ENCODE peak calls at places on chromosomes 3 and 15, in nine cellular contexts. One of them, this sample, is unnamed.
A peak's percentile ranks its signal among the peaks of the same experiment; 100 is the strongest.

GRCh38 chr3:170301404-170301803 is 56.1 kb upstream of the SKIL start:
- DNase-seq in lower lobe of right lung: no peak
- DNase-seq in DND-41: no peak
- DNase-seq in H9: no peak
- DNase-seq in mesenchymal stem cell: no peak
- DNase-seq in heart right ventricle: no peak
- DNase-seq in esophagus squamous epithelium: no peak
- DNase-seq in Panc1: no peak
- DNase-seq in vagina: no peak
- DNase-seq in this sample: no peak

GRCh38 chr15:64447536-64448315 is 12.7 kb upstream of the ZNF609 start:
- DNase-seq in H9: no peak
- DNase-seq in mesenchymal stem cell: no peak
- DNase-seq in Panc1: no peak
- DNase-seq in esophagus squamous epithelium: no peak
- DNase-seq in DND-41: no peak
- DNase-seq in heart right ventricle: no peak
- DNase-seq in lower lobe of right lung: no peak
- DNase-seq in vagina: no peak
- DNase-seq in this sample: no peak

GRCh38 chr3:160003520-160004128 is 15.0 kb downstream of the IL12A start:
- DNase-seq in Panc1: peak; percentile 50
- DNase-seq in heart right ventricle: peak; percentile 52
- DNase-seq in vagina: no peak
- DNase-seq in lower lobe of right lung: peak; percentile 70
- DNase-seq in H9: peak; percentile 82
- DNase-seq in DND-41: peak; percentile 36
- DNase-seq in mesenchymal stem cell: peak; percentile 53
- DNase-seq in esophagus squamous epithelium: no peak
- DNase-seq in this sample: no peak

GRCh38 chr3:80087769-80088168 is 320.0 kb upstream of the ROBO1 start:
- DNase-seq in Panc1: no peak
- DNase-seq in H9: no peak
- DNase-seq in vagina: no peak
- DNase-seq in esophagus squamous epithelium: no peak
- DNase-seq in mesenchymal stem cell: peak; percentile 20
- DNase-seq in lower lobe of right lung: no peak
- DNase-seq in heart right ventricle: no peak
- DNase-seq in DND-41: no peak
- DNase-seq in this sample: no peak

GRCh38 chr3:129943020-129943419 is 31.5 kb upstream of the TRH start:
- DNase-seq in esophagus squamous epithelium: no peak
- DNase-seq in heart right ventricle: no peak
- DNase-seq in lower lobe of right lung: no peak
- DNase-seq in H9: no peak
- DNase-seq in Panc1: no peak
- DNase-seq in vagina: no peak
- DNase-seq in DND-41: no peak
- DNase-seq in mesenchymal stem cell: no peak
- DNase-seq in this sample: no peak

GRCh38 chr3:107913671-107914070 is 177.2 kb downstream of the CD47 start:
- DNase-seq in H9: no peak
- DNase-seq in heart right ventricle: no peak
- DNase-seq in DND-41: no peak
- DNase-seq in esophagus squamous epithelium: no peak
- DNase-seq in mesenchymal stem cell: peak; percentile 12
- DNase-seq in vagina: no peak
- DNase-seq in Panc1: no peak
- DNase-seq in lower lobe of right lung: no peak
- DNase-seq in this sample: no peak

GRCh38 chr3:22585504-22585903 is 617.6 kb upstream of the UBE2E2 start:
- DNase-seq in Panc1: no peak
- DNase-seq in vagina: no peak
- DNase-seq in mesenchymal stem cell: peak; percentile 14
- DNase-seq in DND-41: no peak
- DNase-seq in heart right ventricle: no peak
- DNase-seq in esophagus squamous epithelium: no peak
- DNase-seq in lower lobe of right lung: no peak
- DNase-seq in H9: no peak
- DNase-seq in this sample: no peak

GRCh38 chr15:83458396-83458795 is 11.3 kb downstream of the SH3GL3 start:
- DNase-seq in heart right ventricle: no peak
- DNase-seq in mesenchymal stem cell: no peak
- DNase-seq in esophagus squamous epithelium: no peak
- DNase-seq in H9: no peak
- DNase-seq in vagina: no peak
- DNase-seq in lower lobe of right lung: no peak
- DNase-seq in Panc1: no peak
- DNase-seq in DND-41: no peak
- DNase-seq in this sample: no peak

GRCh38 chr3:142987080-142987700 is 14.2 kb upstream of the U2SURP start:
- DNase-seq in lower lobe of right lung: no peak
- DNase-seq in Panc1: no peak
- DNase-seq in mesenchymal stem cell: peak; percentile 51
- DNase-seq in DND-41: no peak
- DNase-seq in H9: no peak
- DNase-seq in vagina: no peak
- DNase-seq in heart right ventricle: no peak
- DNase-seq in esophagus squamous epithelium: no peak
- DNase-seq in this sample: no peak

GRCh38 chr3:193869221-193870201 is 266.4 kb upstream of the HES1 start:
- DNase-seq in heart right ventricle: peak; percentile 40
- DNase-seq in lower lobe of right lung: no peak
- DNase-seq in esophagus squamous epithelium: no peak
- DNase-seq in mesenchymal stem cell: peak; percentile 96
- DNase-seq in vagina: no peak
- DNase-seq in Panc1: no peak
- DNase-seq in H9: peak; percentile 88
- DNase-seq in DND-41: peak; percentile 19
- DNase-seq in this sample: no peak

GRCh38 chr3:64152100-64152499 is 73.2 kb downstream of the PRICKLE2 start:
- DNase-seq in esophagus squamous epithelium: no peak
- DNase-seq in vagina: no peak
- DNase-seq in heart right ventricle: no peak
- DNase-seq in mesenchymal stem cell: peak; percentile 75
- DNase-seq in lower lobe of right lung: no peak
- DNase-seq in H9: no peak
- DNase-seq in Panc1: no peak
- DNase-seq in DND-41: no peak
- DNase-seq in this sample: no peak

GRCh38 chr15:77069521-77070121 is 1.3 kb downstream of the TSPAN3 start:
- DNase-seq in DND-41: no peak
- DNase-seq in H9: no peak
- DNase-seq in lower lobe of right lung: peak; percentile 56
- DNase-seq in heart right ventricle: no peak
- DNase-seq in mesenchymal stem cell: peak; percentile 32
- DNase-seq in Panc1: no peak
- DNase-seq in vagina: no peak
- DNase-seq in esophagus squamous epithelium: no peak
- DNase-seq in this sample: no peak

GRCh38 chr3:187736418-187736871 is 8.8 kb downstream of the BCL6 start:
- DNase-seq in mesenchymal stem cell: peak; percentile 97
- DNase-seq in Panc1: no peak
- DNase-seq in H9: no peak
- DNase-seq in DND-41: no peak
- DNase-seq in esophagus squamous epithelium: no peak
- DNase-seq in vagina: no peak
- DNase-seq in heart right ventricle: peak; percentile 62
- DNase-seq in lower lobe of right lung: peak; percentile 45
- DNase-seq in this sample: no peak

GRCh38 chr15:97947465-97948262 is 12.8 kb upstream of the ARRDC4 start:
- DNase-seq in DND-41: no peak
- DNase-seq in lower lobe of right lung: no peak
- DNase-seq in esophagus squamous epithelium: no peak
- DNase-seq in Panc1: no peak
- DNase-seq in H9: no peak
- DNase-seq in mesenchymal stem cell: no peak
- DNase-seq in heart right ventricle: no peak
- DNase-seq in vagina: no peak
- DNase-seq in this sample: no peak

GRCh38 chr3:187767266-187768032 is 22.2 kb upstream of the BCL6 start:
- DNase-seq in mesenchymal stem cell: peak; percentile 64
- DNase-seq in lower lobe of right lung: no peak
- DNase-seq in DND-41: no peak
- DNase-seq in esophagus squamous epithelium: no peak
- DNase-seq in H9: no peak
- DNase-seq in Panc1: no peak
- DNase-seq in heart right ventricle: no peak
- DNase-seq in vagina: no peak
- DNase-seq in this sample: no peak

GRCh38 chr3:129313415-129313982 is 34.8 kb downstream of the HMCES start:
- DNase-seq in DND-41: peak; percentile 45
- DNase-seq in heart right ventricle: no peak
- DNase-seq in H9: no peak
- DNase-seq in Panc1: no peak
- DNase-seq in esophagus squamous epithelium: no peak
- DNase-seq in mesenchymal stem cell: no peak
- DNase-seq in lower lobe of right lung: no peak
- DNase-seq in vagina: no peak
- DNase-seq in this sample: no peak

GRCh38 chr15:92164327-92165000 is 229.2 kb upstream of the ST8SIA2 start:
- DNase-seq in Panc1: no peak
- DNase-seq in heart right ventricle: no peak
- DNase-seq in DND-41: no peak
- DNase-seq in H9: no peak
- DNase-seq in lower lobe of right lung: no peak
- DNase-seq in vagina: no peak
- DNase-seq in esophagus squamous epithelium: no peak
- DNase-seq in mesenchymal stem cell: peak; percentile 0
- DNase-seq in this sample: no peak

GRCh38 chr3:71332813-71333212 is 250.7 kb downstream of the FOXP1 start:
- DNase-seq in vagina: no peak
- DNase-seq in H9: no peak
- DNase-seq in mesenchymal stem cell: no peak
- DNase-seq in lower lobe of right lung: no peak
- DNase-seq in Panc1: no peak
- DNase-seq in DND-41: no peak
- DNase-seq in esophagus squamous epithelium: no peak
- DNase-seq in heart right ventricle: no peak
- DNase-seq in this sample: no peak

DNA sequence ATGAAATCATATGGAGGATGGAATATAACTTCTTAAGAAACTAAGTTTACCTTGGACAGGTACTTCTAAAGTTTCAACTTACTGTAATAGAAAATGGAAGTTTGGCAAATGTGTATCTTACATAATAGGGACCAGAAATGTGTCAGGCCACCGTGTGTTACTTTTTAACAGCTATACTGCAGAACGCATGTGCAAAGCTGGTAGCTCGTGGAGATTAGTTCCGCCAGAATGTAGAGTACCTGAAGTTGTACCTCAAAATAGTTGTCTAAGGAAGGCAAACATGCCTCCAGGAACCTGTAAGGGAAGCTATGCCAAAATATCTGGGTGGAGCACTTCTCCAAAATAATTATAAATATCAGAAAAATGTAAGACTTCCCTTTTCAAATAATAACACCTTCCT is 920.6 kb downstream of the ROBO1 start:
- DNase-seq in lower lobe of right lung: no peak
- DNase-seq in DND-41: no peak
- DNase-seq in heart right ventricle: no peak
- DNase-seq in esophagus squamous epithelium: no peak
- DNase-seq in H9: no peak
- DNase-seq in mesenchymal stem cell: no peak
- DNase-seq in vagina: no peak
- DNase-seq in Panc1: no peak
- DNase-seq in this sample: no peak
- H3K4me1 ChIP-seq in lower lobe of right lung: no peaks in the 10 kb centered on the region
- H3K4me1 ChIP-seq in DND-41: no peaks in the 10 kb centered on the region
- H3K4me1 ChIP-seq in heart right ventricle: peaks cover 11% of the 10 kb centered on the region
- H3K4me1 ChIP-seq in esophagus squamous epithelium: peaks cover 3% of the 10 kb centered on the region
- H3K4me1 ChIP-seq in H9: no peaks in the 10 kb centered on the region
- H3K4me1 ChIP-seq in mesenchymal stem cell: no peaks in the 10 kb centered on the region
- H3K4me1 ChIP-seq in vagina: peaks cover 16% of the 10 kb centered on the region
- H3K4me1 ChIP-seq in Panc1: peaks cover 18% of the 10 kb centered on the region
- H3K4me1 ChIP-seq in this sample: no peaks in the 10 kb centered on the region

GRCh38 chr15:41259546-41260189 is 28.6 kb downstream of the CHP1 start:
- DNase-seq in Panc1: no peak
- DNase-seq in DND-41: no peak
- DNase-seq in esophagus squamous epithelium: no peak
- DNase-seq in mesenchymal stem cell: no peak
- DNase-seq in vagina: no peak
- DNase-seq in heart right ventricle: no peak
- DNase-seq in H9: no peak
- DNase-seq in lower lobe of right lung: no peak
- DNase-seq in this sample: no peak
- H3K4me1 ChIP-seq in Panc1: peaks cover 4% of the 10 kb centered on the region
- H3K4me1 ChIP-seq in DND-41: no peaks in the 10 kb centered on the region
- H3K4me1 ChIP-seq in esophagus squamous epithelium: no peaks in the 10 kb centered on the region
- H3K4me1 ChIP-seq in mesenchymal stem cell: no peaks in the 10 kb centered on the region
- H3K4me1 ChIP-seq in vagina: no peaks in the 10 kb centered on the region
- H3K4me1 ChIP-seq in heart right ventricle: peaks cover 40% of the 10 kb centered on the region
- H3K4me1 ChIP-seq in H9: peaks cover 3% of the 10 kb centered on the region
- H3K4me1 ChIP-seq in lower lobe of right lung: peaks cover 45% of the 10 kb centered on the region
- H3K4me1 ChIP-seq in this sample: no peaks in the 10 kb centered on the region

GRCh38 chr3:138941259-138941885 is 5.6 kb downstream of the FOXL2 start:
- DNase-seq in DND-41: peak; percentile 21
- DNase-seq in lower lobe of right lung: no peak
- DNase-seq in Panc1: no peak
- DNase-seq in esophagus squamous epithelium: no peak
- DNase-seq in H9: peak; percentile 81
- DNase-seq in mesenchymal stem cell: peak; percentile 43
- DNase-seq in heart right ventricle: no peak
- DNase-seq in vagina: no peak
- DNase-seq in this sample: no peak
- H3K4me1 ChIP-seq in DND-41: no peaks in the 10 kb centered on the region
- H3K4me1 ChIP-seq in lower lobe of right lung: peaks cover 61% of the 10 kb centered on the region
- H3K4me1 ChIP-seq in Panc1: peaks cover 34% of the 10 kb centered on the region
- H3K4me1 ChIP-seq in esophagus squamous epithelium: peaks cover 43% of the 10 kb centered on the region
- H3K4me1 ChIP-seq in H9: peaks cover 2% of the 10 kb centered on the region
- H3K4me1 ChIP-seq in mesenchymal stem cell: peaks cover 43% of the 10 kb centered on the region
- H3K4me1 ChIP-seq in heart right ventricle: peaks cover 58% of the 10 kb centered on the region
- H3K4me1 ChIP-seq in vagina: peaks cover 41% of the 10 kb centered on the region
- H3K4me1 ChIP-seq in this sample: peaks cover 58% of the 10 kb centered on the region

GRCh38 chr3:54169524-54169923 is 47.2 kb downstream of the CACNA2D3 start:
- DNase-seq in lower lobe of right lung: no peak
- DNase-seq in esophagus squamous epithelium: no peak
- DNase-seq in DND-41: no peak
- DNase-seq in vagina: no peak
- DNase-seq in Panc1: no peak
- DNase-seq in H9: no peak
- DNase-seq in heart right ventricle: no peak
- DNase-seq in mesenchymal stem cell: no peak
- DNase-seq in this sample: no peak

GRCh38 chr3:54173371-54173770 is 51.0 kb downstream of the CACNA2D3 start:
- DNase-seq in lower lobe of right lung: no peak
- DNase-seq in H9: no peak
- DNase-seq in DND-41: no peak
- DNase-seq in vagina: no peak
- DNase-seq in esophagus squamous epithelium: no peak
- DNase-seq in heart right ventricle: no peak
- DNase-seq in Panc1: no peak
- DNase-seq in mesenchymal stem cell: no peak
- DNase-seq in this sample: no peak

GRCh38 chr3:54168451-54168850 is 46.1 kb downstream of the CACNA2D3 start:
- DNase-seq in vagina: no peak
- DNase-seq in lower lobe of right lung: no peak
- DNase-seq in Panc1: no peak
- DNase-seq in heart right ventricle: no peak
- DNase-seq in mesenchymal stem cell: no peak
- DNase-seq in DND-41: no peak
- DNase-seq in esophagus squamous epithelium: no peak
- DNase-seq in H9: peak; percentile 39
- DNase-seq in this sample: no peak

GRCh38 chr3:54171951-54172350 is 49.6 kb downstream of the CACNA2D3 start:
- DNase-seq in vagina: no peak
- DNase-seq in Panc1: no peak
- DNase-seq in lower lobe of right lung: no peak
- DNase-seq in mesenchymal stem cell: no peak
- DNase-seq in esophagus squamous epithelium: no peak
- DNase-seq in H9: no peak
- DNase-seq in heart right ventricle: no peak
- DNase-seq in DND-41: no peak
- DNase-seq in this sample: no peak

GRCh38 chr3:54171509-54171908 is 49.2 kb downstream of the CACNA2D3 start:
- DNase-seq in H9: no peak
- DNase-seq in vagina: no peak
- DNase-seq in DND-41: no peak
- DNase-seq in Panc1: no peak
- DNase-seq in mesenchymal stem cell: no peak
- DNase-seq in heart right ventricle: no peak
- DNase-seq in esophagus squamous epithelium: no peak
- DNase-seq in lower lobe of right lung: no peak
- DNase-seq in this sample: no peak
- H3K4me1 ChIP-seq in H9: peaks cover 4% of the 10 kb centered on the region
- H3K4me1 ChIP-seq in vagina: no peaks in the 10 kb centered on the region
- H3K4me1 ChIP-seq in DND-41: no peaks in the 10 kb centered on the region
- H3K4me1 ChIP-seq in Panc1: no peaks in the 10 kb centered on the region
- H3K4me1 ChIP-seq in mesenchymal stem cell: no peaks in the 10 kb centered on the region
- H3K4me1 ChIP-seq in heart right ventricle: no peaks in the 10 kb centered on the region
- H3K4me1 ChIP-seq in esophagus squamous epithelium: no peaks in the 10 kb centered on the region
- H3K4me1 ChIP-seq in lower lobe of right lung: no peaks in the 10 kb centered on the region
- H3K4me1 ChIP-seq in this sample: no peaks in the 10 kb centered on the region

This sample was measured in CD8-positive, alpha-beta T cell.